ENCODE peak calls at places on chromosomes 16 and 17, in six cellular contexts. L is HS-5; W is T follicular helper cell; E is activated CD4-positive, alpha-beta T cell treated with anti-CD3 and anti-CD28 coated beads, Interleukin-2, amount 50 U/mL, for 1 hour; A is SHP77; S is astrocyte. U is an unnamed sample.

GRCh38 chr16:78837706-78838105 is 738.3 kb downstream of the WWOX start:
- DNase-seq in S (no peak), A (no peak), E (no peak), W (no peak), L (no peak), U (no peak)

GRCh38 chr16:89133457-89134127 is 38.0 kb upstream of the CDH15 start:
- DNase-seq in W (no peak), E (no peak), A (no peak), L (no peak), S (no peak), U (no peak)

GRCh38 chr17:78588258-78589030 is 11.2 kb upstream of the DNAH17 start:
- DNase-seq in W (no peak), E (no peak), S (no peak), A (no peak), L (no peak), U (no peak)

GRCh38 chr17:27538156-27538955 is 82.1 kb downstream of the KSR1 start:
- DNase-seq in E (no peak), L (no peak), A (no peak), W (no peak), S (peak), U (no peak)

GRCh38 chr16:69482410-69482951 is 58.1 kb downstream of the CYB5B start:
- DNase-seq in E (no peak), S (peak), L (no peak), W (no peak), A (no peak), U (no peak)

GRCh38 chr16:89304941-89305705 is 87.6 kb downstream of the ZNF778 start:
- DNase-seq in S (no peak), A (no peak), L (no peak), E (no peak), W (no peak), U (no peak)

GRCh38 chr17:65931246-65932149 is 260.4 kb downstream of the CEP112 start:
- DNase-seq in W (no peak), E (no peak), L (no peak), S (no peak), A (no peak), U (no peak)

GRCh38 chr16:50598936-50599361 is 50.8 kb downstream of the NKD1 start:
- DNase-seq in S (no peak), W (no peak), E (no peak), A (no peak), L (no peak), U (no peak)

GRCh38 chr16:68251812-68252211 is 6.6 kb downstream of the PLA2G15 start:
- DNase-seq in A (no peak), S (no peak), E (no peak), L (no peak), W (no peak), U (no peak)

GRCh38 chr17:59373879-59374495 is 42.5 kb downstream of the YPEL2 start:
- DNase-seq in S (peak), E (no peak), W (no peak), L (no peak), A (no peak), U (no peak)

GRCh38 chr17:80146121-80147034 is 550 bp downstream of the EIF4A3 start:
- DNase-seq in W (no peak), A (no peak), E (no peak), S (no peak), L (no peak), U (no peak)

GRCh38 chr16:53855056-53855455 is 151.1 kb downstream of the FTO start:
- DNase-seq in W (no peak), S (no peak), A (no peak), L (no peak), E (no peak), U (no peak)

GRCh38 chr17:9240659-9241370 is 219.5 kb downstream of the NTN1 start:
- DNase-seq in A (peak), L (no peak), W (no peak), S (peak), E (no peak), U (no peak)

GRCh38 chr17:80819422-80820164 is 172.0 kb upstream of the CHMP6 start:
- DNase-seq in A (no peak), E (no peak), S (no peak), L (no peak), W (no peak), U (no peak)

GRCh38 chr17:83136156-83136555 is 56.7 kb downstream of the METRNL start:
- DNase-seq in W (no peak), L (no peak), E (no peak), S (no peak), A (no peak), U (no peak)

GRCh38 chr17:64635647-64636305 is 26.3 kb downstream of the SMURF2 start:
- DNase-seq in W (no peak), S (peak), L (peak), A (no peak), E (no peak), U (no peak)

GRCh38 chr17:45246861-45247428 is 14.9 kb downstream of the SPATA32 start:
- DNase-seq in W (peak), S (no peak), L (no peak), A (peak), E (peak), U (no peak)

GRCh38 chr16:3774156-3774767 is 56.9 kb upstream of the TRAP1 start:
- DNase-seq in L (no peak), S (peak), A (no peak), W (no peak), E (no peak), U (no peak)

GRCh38 chr17:77345260-77345910 is 204.6 kb downstream of the SEC14L1 start:
- DNase-seq in L (no peak), S (no peak), A (no peak), W (no peak), E (no peak), U (no peak)

GRCh38 chr17:57589151-57590034 is 155.7 kb downstream of the CCDC182 start:
- DNase-seq in L (no peak), A (no peak), E (no peak), W (no peak), S (no peak), U (no peak)

GRCh38 chr17:39607851-39608130 is at the start of gene NEUROD2:
- DNase-seq in W (no peak), A (no peak), E (no peak), S (no peak), L (no peak), U (no peak)

GRCh38 chr17:73215414-73215813 is 22.6 kb downstream of the COG1 start:
- DNase-seq in L (no peak), W (no peak), E (no peak), S (no peak), A (no peak), U (no peak)

GRCh38 chr17:27559506-27559931 is 71.5 kb upstream of the LGALS9 start:
- DNase-seq in W (no peak), S (peak), A (peak), L (no peak), E (no peak), U (no peak)

GRCh38 chr17:8314797-8315739 is 5.0 kb downstream of the ARHGEF15 start:
- DNase-seq in E (no peak), L (no peak), W (no peak), A (no peak), S (no peak), U (no peak)

GRCh38 chr17:9824797-9825338 is 856 bp upstream of the GLP2R start:
- DNase-seq in W (no peak), S (no peak), E (no peak), A (no peak), L (no peak), U (no peak)

GRCh38 chr16:73743665-73744496 is 552.7 kb upstream of the PSMD7 start:
- DNase-seq in S (no peak), E (no peak), W (no peak), L (no peak), A (no peak), U (no peak)

U was measured in activated T-helper 1 cell treated with Interleukin-2 at 50 U/mL for 16 hours.